ENCODE peak calls at places on chromosomes 4 and X, in six cellular contexts. G is IMR-90, E is H1, Y is neuronal stem cell, Q is H9, O is trophoblast cell. N is an unnamed sample.

GRCh38 chr4:154329939-154330338 is 161.7 kb downstream of the DCHS2 start:
- DNase-seq in G (peak; percentile 24), E (no peak), Y (no peak), Q (no peak), O (peak; percentile 28), N (peak; percentile 71)

GRCh38 chr4:138113819-138114415 is 128.2 kb downstream of the SLC7A11 start:
- DNase-seq in G (peak; percentile 74), E (no peak), Y (no peak), Q (no peak), O (peak; percentile 13), N (peak; percentile 34)

GRCh38 chrX:150508018-150508417 is 60.4 kb upstream of the MTM1 start:
- DNase-seq in G (no peak), E (no peak), Y (no peak), Q (no peak), O (no peak), N (no peak)

GRCh38 chr4:180120114-180120513 is 2123.1 kb upstream of the TENM3 start:
- DNase-seq in G (peak; percentile 13), E (no peak), Y (no peak), Q (no peak), O (no peak), N (no peak)

GRCh38 chr4:176270669-176271068 is 1.6 kb upstream of the ASB5 start:
- DNase-seq in G (peak; percentile 100), E (no peak), Y (no peak), Q (no peak), O (peak; percentile 95), N (peak; percentile 98)

GRCh38 chr4:85498068-85498733 is 23.3 kb downstream of the ARHGAP24 start:
- DNase-seq in G (peak; percentile 28), E (no peak), Y (no peak), Q (no peak), O (peak; percentile 92), N (peak; percentile 84)

GRCh38 chr4:33911951-33912350 is 2332.4 kb downstream of the ARAP2 start:
- DNase-seq in G (no peak), E (no peak), Y (no peak), Q (no peak), O (no peak), N (no peak)

GRCh38 chrX:10397349-10397748 is 223.0 kb downstream of the MID1 start:
- DNase-seq in G (no peak), E (no peak), Y (no peak), Q (no peak), O (no peak), N (no peak)

GRCh38 chrX:24231169-24231568 is 81.6 kb downstream of the ZFX start:
- DNase-seq in G (peak; percentile 93), E (no peak), Y (no peak), Q (no peak), O (no peak), N (peak; percentile 81)

GRCh38 chrX:72262077-72262476 is 15.0 kb downstream of the RPS4X start:
- DNase-seq in G (no peak), E (no peak), Y (no peak), Q (no peak), O (no peak), N (no peak)

GRCh38 chrX:42392846-42393245 is 385.1 kb downstream of the PPP1R2C start:
- DNase-seq in G (no peak), E (no peak), Y (no peak), Q (no peak), O (no peak), N (no peak)

GRCh38 chr4:55032788-55033187 is 92.6 kb downstream of the KDR start:
- DNase-seq in G (no peak), E (no peak), Y (no peak), Q (no peak), O (peak; percentile 66), N (peak; percentile 38)

GRCh38 chr4:151202851-151203455 is 74.0 kb upstream of the PRSS48 start:
- DNase-seq in G (peak; percentile 14), E (no peak), Y (no peak), Q (no peak), O (peak; percentile 38), N (no peak)

GRCh38 chrX:22300130-22300529 is 27.4 kb downstream of the CBLL2 start:
- DNase-seq in G (peak; percentile 67), E (no peak), Y (no peak), Q (no peak), O (peak; percentile 2), N (peak; percentile 70)

GRCh38 chr4:73067971-73068394 is 1.5 kb downstream of the COX18 start:
- DNase-seq in G (peak; percentile 12), E (no peak), Y (no peak), Q (no peak), O (peak; percentile 7), N (no peak)

GRCh38 chr4:19164334-19164733 is 1087.4 kb upstream of the SLIT2 start:
- DNase-seq in G (no peak), E (no peak), Y (no peak), Q (no peak), O (no peak), N (no peak)

GRCh38 chr4:77994194-77994721 is 62.9 kb upstream of the FRAS1 start:
- DNase-seq in G (peak; percentile 56), E (peak; percentile 57), Y (peak; percentile 67), Q (peak; percentile 78), O (peak; percentile 72), N (peak; percentile 70)

GRCh38 chr4:153438916-153439756 is 27.0 kb upstream of the TMEM131L start:
- DNase-seq in G (no peak), E (no peak), Y (no peak), Q (no peak), O (no peak), N (no peak)

GRCh38 chrX:71859637-71860036 is 51.0 kb upstream of the NHSL2 start:
- DNase-seq in G (peak; percentile 33), E (no peak), Y (peak; percentile 4), Q (no peak), O (peak; percentile 50), N (peak; percentile 44)

GRCh38 chr4:78566834-78567501 is 15.4 kb downstream of the ANXA3 start:
- DNase-seq in G (no peak), E (no peak), Y (no peak), Q (no peak), O (no peak), N (no peak)

GRCh38 chrX:22690116-22690515 is 309.6 kb upstream of the DDX53 start:
- DNase-seq in G (peak; percentile 44), E (no peak), Y (no peak), Q (no peak), O (no peak), N (peak; percentile 8)

GRCh38 chrX:5051831-5052491 is 1176.7 kb downstream of the NLGN4X start:
- DNase-seq in G (no peak), E (no peak), Y (no peak), Q (no peak), O (peak; percentile 32), N (peak; percentile 89)

GRCh38 chrX:23493941-23494374 is 159.3 kb downstream of the PTCHD1 start:
- DNase-seq in G (no peak), E (no peak), Y (no peak), Q (no peak), O (no peak), N (no peak)

GRCh38 chr4:102299708-102300107 is 45.6 kb downstream of the SLC39A8 start:
- DNase-seq in G (peak; percentile 11), E (peak; percentile 53), Y (peak; percentile 38), Q (peak; percentile 73), O (peak; percentile 70), N (peak; percentile 55)

GRCh38 chrX:39950035-39950688 is 147.6 kb downstream of the BCOR start:
- DNase-seq in G (peak; percentile 33), E (no peak), Y (no peak), Q (no peak), O (no peak), N (peak; percentile 27)

GRCh38 chrX:115949900-115950822 is 220.4 kb upstream of the AGTR2 start:
- DNase-seq in G (no peak), E (no peak), Y (no peak), Q (peak; percentile 69), O (peak; percentile 53), N (no peak)

GRCh38 chrX:115957862-115958490 is 212.6 kb upstream of the AGTR2 start:
- DNase-seq in G (no peak), E (no peak), Y (no peak), Q (peak; percentile 67), O (peak; percentile 23), N (no peak)

GRCh38 chrX:115948018-115948923 is 222.3 kb upstream of the AGTR2 start:
- DNase-seq in G (peak; percentile 8), E (no peak), Y (no peak), Q (no peak), O (peak; percentile 51), N (no peak)

GRCh38 chrX:115952417-115953092 is 218.0 kb upstream of the AGTR2 start:
- DNase-seq in G (no peak), E (no peak), Y (no peak), Q (peak; percentile 42), O (peak; percentile 5), N (no peak)
- H2BK5ac ChIP-seq in G (no peak overlapping the region), E (no peak overlapping the region), Y (peak overlapping the region; percentile 24), Q (no peak overlapping the region), O (no peak overlapping the region), N (no peak overlapping the region)

GRCh38 chr4:82850684-82851083 is 40.3 kb downstream of the SEC31A start:
- DNase-seq in G (no peak), E (no peak), Y (no peak), Q (no peak), O (no peak), N (no peak)
- H3K14ac ChIP-seq in G (no peak overlapping the region), E (no peak overlapping the region), Y (no peak overlapping the region), Q (no peak overlapping the region), O (no peak overlapping the region), N (no peak overlapping the region)

DNA sequence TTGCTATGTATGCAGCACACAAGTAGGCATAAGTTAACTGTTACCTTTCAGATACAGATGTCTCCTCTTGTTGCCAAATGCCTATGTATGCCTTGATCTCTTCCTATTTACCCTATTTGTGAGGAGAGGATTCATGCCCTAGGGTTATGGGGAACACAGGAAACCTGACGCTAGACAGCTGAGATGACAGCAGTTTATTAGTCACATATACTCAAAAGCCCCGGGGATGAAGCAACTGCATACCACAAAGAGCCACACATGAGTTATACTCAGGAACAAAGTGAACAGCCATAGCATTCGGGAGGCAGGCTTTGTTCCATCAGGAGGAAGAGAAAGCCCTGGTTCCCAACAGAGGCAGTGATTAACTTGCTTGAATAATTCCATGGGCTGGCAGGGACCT is 1011.7 kb upstream of the PCDH7 start:
- DNase-seq in G (peak; percentile 88), E (no peak), Y (no peak), Q (no peak), O (no peak), N (peak; percentile 78)
- H3K4me1 ChIP-seq in G (peaks cover 6% of the 10 kb centered on the region), E (no peaks in the 10 kb centered on the region), Y (no peaks in the 10 kb centered on the region), Q (no peaks in the 10 kb centered on the region), O (peaks cover 2% of the 10 kb centered on the region), N (no peaks in the 10 kb centered on the region)

GRCh38 chr4:81845761-81846160 is 374.1 kb upstream of the RASGEF1B start:
- DNase-seq in G (no peak), E (no peak), Y (no peak), Q (no peak), O (no peak), N (no peak)
- H2BK5ac ChIP-seq in G (no peak overlapping the region), E (no peak overlapping the region), Y (no peak overlapping the region), Q (no peak overlapping the region), O (no peak overlapping the region), N (no peak overlapping the region)

DNA sequence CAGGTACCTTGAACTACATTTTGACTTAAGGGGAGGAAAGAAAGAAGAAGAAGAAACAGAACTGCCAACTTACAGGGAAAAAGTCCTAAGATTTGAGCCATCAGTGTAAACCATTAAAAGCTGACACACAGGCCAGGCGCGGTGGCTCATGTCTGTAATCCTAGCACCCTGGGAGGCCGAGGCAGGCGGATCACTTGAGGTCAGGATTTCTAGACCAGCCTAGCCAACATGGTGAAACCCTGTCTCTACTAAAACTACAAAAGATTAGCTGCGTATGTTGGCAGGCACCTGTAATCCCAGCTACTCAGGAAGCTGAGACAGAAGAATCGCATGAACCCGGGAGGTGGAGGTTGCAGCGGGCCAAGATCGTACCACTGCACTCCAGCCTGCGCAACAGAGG is 389.7 kb upstream of the FAM241A start:
- DNase-seq in G (no peak), E (no peak), Y (no peak), Q (no peak), O (no peak), N (no peak)
- H3K14ac ChIP-seq in G (no peak overlapping the region), E (no peak overlapping the region), Y (no peak overlapping the region), Q (no peak overlapping the region), O (no peak overlapping the region), N (no peak overlapping the region)